ENCODE peak calls at places on chromosomes 16 and 17, in eight cellular contexts. One of them, this sample, is unnamed.

GRCh38 chr17:73300392-73300791 is 11.4 kb downstream of the CDC42EP4 start:
- DNase-seq in AG04449: no peak
- DNase-seq in effector CD8-positive, alpha-beta T cell: no peak
- DNase-seq in naive thymus-derived CD4-positive, alpha-beta T cell: no peak
- DNase-seq in left lung: no peak
- DNase-seq in CD4-positive, alpha-beta T cell: no peak
- DNase-seq in SK-N-SH: no peak
- DNase-seq in iris pigment epithelial cell: no peak
- DNase-seq in this sample: no peak

GRCh38 chr16:31427441-31428276 is 501 bp downstream of the COX6A2 start:
- DNase-seq in naive thymus-derived CD4-positive, alpha-beta T cell: peak; percentile 73
- DNase-seq in CD4-positive, alpha-beta T cell: peak; percentile 65
- DNase-seq in left lung: peak; percentile 45
- DNase-seq in SK-N-SH: peak; percentile 93
- DNase-seq in iris pigment epithelial cell: no peak
- DNase-seq in effector CD8-positive, alpha-beta T cell: peak; percentile 56
- DNase-seq in AG04449: no peak
- DNase-seq in this sample: peak; percentile 76

GRCh38 chr16:67530013-67530939 is 1.6 kb downstream of the RIPOR1 start:
- DNase-seq in CD4-positive, alpha-beta T cell: peak; percentile 17
- DNase-seq in SK-N-SH: peak; percentile 89
- DNase-seq in effector CD8-positive, alpha-beta T cell: peak; percentile 19
- DNase-seq in iris pigment epithelial cell: peak; percentile 77
- DNase-seq in naive thymus-derived CD4-positive, alpha-beta T cell: no peak
- DNase-seq in left lung: peak; percentile 82
- DNase-seq in AG04449: no peak
- DNase-seq in this sample: peak; percentile 36

GRCh38 chr17:2685696-2686095 is 25.9 kb downstream of the CLUH start:
- DNase-seq in naive thymus-derived CD4-positive, alpha-beta T cell: no peak
- DNase-seq in SK-N-SH: peak; percentile 28
- DNase-seq in effector CD8-positive, alpha-beta T cell: no peak
- DNase-seq in iris pigment epithelial cell: no peak
- DNase-seq in AG04449: no peak
- DNase-seq in left lung: no peak
- DNase-seq in CD4-positive, alpha-beta T cell: no peak
- DNase-seq in this sample: peak; percentile 21

GRCh38 chr17:261640-262039 is 80.2 kb upstream of the DOC2B start:
- DNase-seq in naive thymus-derived CD4-positive, alpha-beta T cell: no peak
- DNase-seq in left lung: no peak
- DNase-seq in AG04449: no peak
- DNase-seq in iris pigment epithelial cell: no peak
- DNase-seq in CD4-positive, alpha-beta T cell: no peak
- DNase-seq in effector CD8-positive, alpha-beta T cell: no peak
- DNase-seq in SK-N-SH: no peak
- DNase-seq in this sample: no peak

GRCh38 chr16:56370836-56371235 is 54.5 kb downstream of the AMFR start:
- DNase-seq in SK-N-SH: no peak
- DNase-seq in naive thymus-derived CD4-positive, alpha-beta T cell: no peak
- DNase-seq in AG04449: no peak
- DNase-seq in left lung: no peak
- DNase-seq in effector CD8-positive, alpha-beta T cell: no peak
- DNase-seq in iris pigment epithelial cell: peak; percentile 51
- DNase-seq in CD4-positive, alpha-beta T cell: no peak
- DNase-seq in this sample: no peak

GRCh38 chr16:1474047-1474446 is 781 bp downstream of the CLCN7 start:
- DNase-seq in CD4-positive, alpha-beta T cell: no peak
- DNase-seq in SK-N-SH: no peak
- DNase-seq in effector CD8-positive, alpha-beta T cell: no peak
- DNase-seq in iris pigment epithelial cell: peak; percentile 9
- DNase-seq in AG04449: no peak
- DNase-seq in naive thymus-derived CD4-positive, alpha-beta T cell: no peak
- DNase-seq in left lung: no peak
- DNase-seq in this sample: no peak

GRCh38 chr17:79930077-79930785 is 91.0 kb upstream of the CBX4 start:
- DNase-seq in effector CD8-positive, alpha-beta T cell: no peak
- DNase-seq in SK-N-SH: peak; percentile 85
- DNase-seq in AG04449: no peak
- DNase-seq in iris pigment epithelial cell: no peak
- DNase-seq in CD4-positive, alpha-beta T cell: no peak
- DNase-seq in naive thymus-derived CD4-positive, alpha-beta T cell: no peak
- DNase-seq in left lung: no peak
- DNase-seq in this sample: no peak